ENCODE peak calls at places on chromosomes 13 and 19, in eight cellular contexts. One of them, this sample, is unnamed.

GRCh38 chr13:26956532-26957142 is 196.1 kb upstream of the GPR12 start:
- DNase-seq in Peyer's patch: peak; percentile 71
- DNase-seq in hepatocyte: peak; percentile 66
- DNase-seq in MG63: no peak
- DNase-seq in right atrium auricular region: no peak
- DNase-seq in cardiac fibroblast: no peak
- DNase-seq in A549: peak; percentile 29
- DNase-seq in lower lobe of right lung: no peak
- DNase-seq in this sample: no peak

GRCh38 chr13:24717217-24717616 is 37.0 kb downstream of the ATP12A start:
- DNase-seq in hepatocyte: no peak
- DNase-seq in right atrium auricular region: no peak
- DNase-seq in MG63: no peak
- DNase-seq in Peyer's patch: no peak
- DNase-seq in cardiac fibroblast: no peak
- DNase-seq in lower lobe of right lung: no peak
- DNase-seq in A549: no peak
- DNase-seq in this sample: no peak

GRCh38 chr19:44644391-44645016 is 794 bp downstream of the PVR start:
- DNase-seq in Peyer's patch: no peak
- DNase-seq in hepatocyte: peak; percentile 70
- DNase-seq in cardiac fibroblast: peak; percentile 41
- DNase-seq in right atrium auricular region: no peak
- DNase-seq in MG63: peak; percentile 68
- DNase-seq in A549: peak; percentile 82
- DNase-seq in lower lobe of right lung: peak; percentile 43
- DNase-seq in this sample: no peak

GRCh38 chr19:57348136-57348535 is 2.9 kb upstream of the ZNF304 start:
- DNase-seq in cardiac fibroblast: peak; percentile 60
- DNase-seq in right atrium auricular region: no peak
- DNase-seq in MG63: peak; percentile 16
- DNase-seq in A549: no peak
- DNase-seq in Peyer's patch: no peak
- DNase-seq in hepatocyte: no peak
- DNase-seq in lower lobe of right lung: no peak
- DNase-seq in this sample: no peak

GRCh38 chr13:44273991-44274810 is 99.4 kb upstream of the SERP2 start:
- DNase-seq in cardiac fibroblast: peak; percentile 49
- DNase-seq in lower lobe of right lung: no peak
- DNase-seq in right atrium auricular region: no peak
- DNase-seq in hepatocyte: peak; percentile 34
- DNase-seq in MG63: no peak
- DNase-seq in A549: no peak
- DNase-seq in Peyer's patch: no peak
- DNase-seq in this sample: no peak

GRCh38 chr19:31510635-31511034 is 161.4 kb upstream of the TSHZ3 start:
- DNase-seq in right atrium auricular region: peak; percentile 32
- DNase-seq in Peyer's patch: no peak
- DNase-seq in MG63: no peak
- DNase-seq in A549: no peak
- DNase-seq in lower lobe of right lung: no peak
- DNase-seq in cardiac fibroblast: no peak
- DNase-seq in hepatocyte: no peak
- DNase-seq in this sample: no peak

GRCh38 chr13:75362026-75362425 is 119.9 kb downstream of the TBC1D4 start:
- DNase-seq in hepatocyte: no peak
- DNase-seq in cardiac fibroblast: no peak
- DNase-seq in MG63: no peak
- DNase-seq in lower lobe of right lung: peak; percentile 32
- DNase-seq in A549: no peak
- DNase-seq in right atrium auricular region: no peak
- DNase-seq in Peyer's patch: no peak
- DNase-seq in this sample: no peak

GRCh38 chr19:11963566-11964355 is 1.1 kb upstream of the ZNF763 start:
- DNase-seq in hepatocyte: peak; percentile 85
- DNase-seq in lower lobe of right lung: peak; percentile 83
- DNase-seq in cardiac fibroblast: peak; percentile 84
- DNase-seq in MG63: peak; percentile 36
- DNase-seq in right atrium auricular region: peak; percentile 87
- DNase-seq in A549: no peak
- DNase-seq in Peyer's patch: peak; percentile 90
- DNase-seq in this sample: peak; percentile 86

GRCh38 chr19:30036154-30037129 is 94.4 kb downstream of the URI1 start:
- DNase-seq in lower lobe of right lung: no peak
- DNase-seq in Peyer's patch: no peak
- DNase-seq in MG63: no peak
- DNase-seq in hepatocyte: no peak
- DNase-seq in cardiac fibroblast: no peak
- DNase-seq in right atrium auricular region: no peak
- DNase-seq in A549: no peak
- DNase-seq in this sample: no peak

GRCh38 chr19:4069331-4069959 is 2.7 kb upstream of the ZBTB7A start:
- DNase-seq in right atrium auricular region: no peak
- DNase-seq in hepatocyte: no peak
- DNase-seq in cardiac fibroblast: no peak
- DNase-seq in A549: no peak
- DNase-seq in Peyer's patch: peak; percentile 84
- DNase-seq in lower lobe of right lung: peak; percentile 89
- DNase-seq in MG63: no peak
- DNase-seq in this sample: no peak

GRCh38 chr13:66415444-66415843 is 814.7 kb downstream of the PCDH9 start:
- DNase-seq in hepatocyte: no peak
- DNase-seq in MG63: no peak
- DNase-seq in A549: no peak
- DNase-seq in lower lobe of right lung: no peak
- DNase-seq in Peyer's patch: no peak
- DNase-seq in cardiac fibroblast: no peak
- DNase-seq in right atrium auricular region: no peak
- DNase-seq in this sample: no peak

GRCh38 chr13:40562975-40563349 is 103.5 kb downstream of the FOXO1 start:
- DNase-seq in Peyer's patch: peak; percentile 54
- DNase-seq in MG63: no peak
- DNase-seq in cardiac fibroblast: no peak
- DNase-seq in A549: no peak
- DNase-seq in right atrium auricular region: no peak
- DNase-seq in lower lobe of right lung: peak; percentile 54
- DNase-seq in hepatocyte: no peak
- DNase-seq in this sample: no peak

GRCh38 chr19:1235625-1236538 is 1.9 kb downstream of the CBARP start:
- DNase-seq in A549: no peak
- DNase-seq in lower lobe of right lung: no peak
- DNase-seq in cardiac fibroblast: no peak
- DNase-seq in hepatocyte: no peak
- DNase-seq in MG63: no peak
- DNase-seq in right atrium auricular region: no peak
- DNase-seq in Peyer's patch: no peak
- DNase-seq in this sample: no peak

This sample was measured in vagina.